ENCODE peak calls at places on chromosomes 3 and 15, in six cellular contexts. U is bronchial epithelial cell, G is GM13976, D is endothelial cell, Q is GM12878, C is A549. V is an unnamed sample.

GRCh38 chr15:79943820-79944219 is 27.2 kb downstream of the BCL2A1 start:
- DNase-seq in D (no peak), C (peak), G (peak), Q (no peak), U (peak), V (peak)

GRCh38 chr3:105715372-105715771 is 153.4 kb downstream of the CBLB start:
- DNase-seq in Q (no peak), D (no peak), C (no peak), U (peak), G (no peak), V (no peak)

GRCh38 chr3:150275946-150276345 is 132.2 kb upstream of the TSC22D2 start:
- DNase-seq in G (no peak), U (no peak), Q (no peak), D (no peak), C (no peak), V (no peak)

GRCh38 chr15:89139613-89140499 is 51.6 kb downstream of the ABHD2 start:
- DNase-seq in C (no peak), Q (no peak), D (no peak), G (no peak), U (no peak), V (no peak)

GRCh38 chr3:123449092-123449985 is 449 bp upstream of the ADCY5 start:
- DNase-seq in D (peak), C (peak), Q (no peak), U (no peak), G (peak), V (peak)

GRCh38 chr15:53910852-53911251 is 67.4 kb upstream of the UNC13C start:
- DNase-seq in Q (no peak), U (no peak), G (no peak), C (no peak), D (no peak), V (no peak)

GRCh38 chr3:178236555-178237277 is 299.5 kb upstream of the KCNMB2 start:
- DNase-seq in Q (no peak), U (peak), G (no peak), D (no peak), C (no peak), V (no peak)

GRCh38 chr3:120780977-120781376 is 38.4 kb downstream of the GTF2E1 start:
- DNase-seq in Q (peak), D (no peak), G (peak), C (peak), U (peak), V (peak)

GRCh38 chr3:138418556-138419206 is 15.7 kb upstream of the ESYT3 start:
- DNase-seq in U (no peak), C (no peak), G (no peak), D (no peak), Q (no peak), V (no peak)

GRCh38 chr3:149936812-149937230 is 33.9 kb downstream of the PFN2 start:
- DNase-seq in G (peak), C (peak), U (peak), D (peak), Q (peak), V (peak)

GRCh38 chr15:99165956-99166689 is 61.2 kb downstream of the SYNM start:
- DNase-seq in C (no peak), U (no peak), G (no peak), Q (no peak), D (no peak), V (no peak)

GRCh38 chr3:66142079-66142478 is 78.7 kb upstream of the SLC25A26 start:
- DNase-seq in Q (no peak), G (no peak), C (no peak), D (no peak), U (no peak), V (no peak)

GRCh38 chr15:78992416-78993256 is 47.8 kb upstream of the CTSH start:
- DNase-seq in Q (no peak), C (no peak), U (no peak), G (no peak), D (no peak), V (no peak)

GRCh38 chr3:31695280-31696008 is 162.7 kb downstream of the STT3B start:
- DNase-seq in C (no peak), U (no peak), G (no peak), Q (no peak), D (peak), V (peak)

GRCh38 chr3:50610992-50611463 is 546 bp downstream of the CISH start:
- DNase-seq in G (no peak), C (no peak), D (no peak), Q (no peak), U (no peak), V (no peak)

GRCh38 chr3:50612234-50612972 is 829 bp upstream of the CISH start:
- DNase-seq in G (no peak), D (no peak), Q (no peak), C (no peak), U (no peak), V (no peak)

GRCh38 chr3:50610181-50610971 is 1.2 kb downstream of the CISH start:
- DNase-seq in Q (no peak), D (no peak), C (no peak), U (no peak), G (no peak), V (no peak)

GRCh38 chr3:50612973-50613851 is 1.6 kb upstream of the CISH start:
- DNase-seq in Q (no peak), C (no peak), D (no peak), G (no peak), U (no peak), V (no peak)

GRCh38 chr3:50611464-50612233 is at the start of gene CISH:
- DNase-seq in Q (no peak), D (peak), C (peak), U (peak), G (peak), V (peak)
- TF ChIP-seq CTCF in Q (peak), D (peak), C (peak), U (peak), G (no peak), V (peak)

DNA sequence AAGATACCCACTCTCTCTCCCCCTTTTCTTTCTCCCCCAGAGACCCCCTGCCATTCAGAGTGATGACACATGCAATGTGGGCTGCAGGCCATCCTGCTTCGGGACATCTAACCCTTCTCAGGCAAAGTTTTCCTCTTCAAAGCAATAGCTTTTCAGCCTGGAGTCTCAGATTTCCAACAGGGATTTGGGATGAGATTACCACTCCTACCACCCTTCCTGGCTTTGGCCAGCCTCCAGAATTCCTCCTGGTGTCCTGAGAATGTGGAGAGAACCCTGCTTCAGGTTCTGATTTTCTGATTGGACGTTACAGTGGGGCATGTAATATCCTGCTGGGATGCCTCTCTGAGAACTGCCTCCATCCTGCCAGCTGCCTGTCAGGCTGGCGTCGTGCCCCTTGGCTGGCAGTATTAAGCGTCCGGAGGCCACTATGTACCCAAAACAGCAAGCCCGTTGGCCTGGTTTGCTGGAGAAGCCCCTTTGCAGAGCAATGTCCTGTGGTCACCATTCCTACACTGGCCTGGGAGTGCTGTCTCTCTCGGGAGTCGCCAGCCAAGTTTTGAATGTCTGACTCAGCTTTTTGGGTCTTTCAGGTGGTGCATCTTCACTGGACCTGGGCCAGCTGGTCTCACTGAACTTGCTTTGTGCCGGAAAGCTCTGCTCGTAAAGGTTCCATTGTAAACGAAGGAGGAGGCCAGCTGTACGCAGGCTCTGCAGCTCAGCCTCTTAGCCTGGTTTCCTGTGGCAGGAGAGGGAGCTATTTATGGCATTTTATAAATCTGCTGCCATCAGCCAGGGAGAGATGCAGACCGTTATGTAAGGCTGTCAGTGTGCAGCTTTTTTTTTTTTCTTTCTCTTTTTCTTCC is 19.2 kb upstream of the TRAK1 start:
- DNase-seq in U (peak), C (peak), G (no peak), Q (no peak), D (no peak), V (no peak)
- TF ChIP-seq CTCF in U (no peak), C (no peak), G (no peak), Q (no peak), D (no peak), V (no peak)

DNA sequence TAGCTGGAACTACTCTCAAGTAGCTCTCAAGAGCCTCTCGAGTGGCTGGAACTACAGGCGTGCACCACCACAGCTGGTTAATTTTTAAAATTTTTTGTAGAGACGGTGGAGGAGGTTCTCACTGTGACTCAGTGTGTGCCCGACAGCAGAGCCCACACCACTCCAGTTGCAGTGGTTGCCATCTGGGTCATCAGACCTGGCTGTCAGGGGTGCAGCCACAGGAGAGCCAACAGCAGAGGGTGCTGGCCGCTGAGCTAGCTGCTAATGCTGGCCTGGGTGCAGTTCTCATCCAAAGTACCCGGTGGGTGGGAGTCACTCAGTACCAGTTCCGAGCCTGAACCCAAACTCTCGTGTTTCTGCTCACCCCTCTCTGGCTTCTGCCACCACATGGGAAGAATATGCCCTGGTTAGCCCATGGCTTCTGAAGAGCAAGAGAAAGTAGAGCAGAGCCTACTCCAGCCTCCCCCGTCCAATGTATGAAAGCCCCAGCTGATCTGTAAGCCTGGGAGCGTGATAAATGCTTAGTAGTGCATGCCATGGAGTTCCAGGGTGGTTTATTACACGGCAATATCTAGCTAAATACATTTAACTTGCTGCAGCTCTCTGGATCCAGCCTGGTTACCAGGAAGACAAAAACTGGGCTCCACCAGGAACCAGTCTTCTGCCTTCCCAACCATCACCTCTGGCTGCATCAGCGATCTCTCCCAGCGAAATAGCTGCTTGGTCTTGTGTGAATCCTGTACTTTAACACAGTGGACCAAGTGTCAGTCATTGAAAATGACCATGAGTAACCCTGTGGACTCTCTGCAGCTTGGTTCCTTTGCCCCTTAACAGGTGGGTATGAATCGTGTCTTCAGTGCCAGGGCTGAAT is 17.1 kb downstream of the UMPS start:
- DNase-seq in G (no peak), U (no peak), D (no peak), C (no peak), Q (no peak), V (no peak)
- TF ChIP-seq CTCF in G (no peak), U (no peak), D (no peak), C (no peak), Q (no peak), V (no peak)

GRCh38 chr3:4782095-4782494 is 197.1 kb upstream of the BHLHE40 start:
- DNase-seq in G (no peak), D (no peak), U (no peak), Q (no peak), C (no peak), V (no peak)

GRCh38 chr3:4791358-4791757 is 187.9 kb upstream of the BHLHE40 start:
- DNase-seq in Q (no peak), U (no peak), G (no peak), D (no peak), C (no peak), V (no peak)

GRCh38 chr3:4786431-4786830 is 192.8 kb upstream of the BHLHE40 start:
- DNase-seq in Q (no peak), C (no peak), D (no peak), G (no peak), U (peak), V (no peak)

GRCh38 chr3:4780545-4780957 is 198.7 kb upstream of the BHLHE40 start:
- DNase-seq in Q (no peak), G (no peak), D (no peak), C (no peak), U (no peak), V (no peak)

DNA sequence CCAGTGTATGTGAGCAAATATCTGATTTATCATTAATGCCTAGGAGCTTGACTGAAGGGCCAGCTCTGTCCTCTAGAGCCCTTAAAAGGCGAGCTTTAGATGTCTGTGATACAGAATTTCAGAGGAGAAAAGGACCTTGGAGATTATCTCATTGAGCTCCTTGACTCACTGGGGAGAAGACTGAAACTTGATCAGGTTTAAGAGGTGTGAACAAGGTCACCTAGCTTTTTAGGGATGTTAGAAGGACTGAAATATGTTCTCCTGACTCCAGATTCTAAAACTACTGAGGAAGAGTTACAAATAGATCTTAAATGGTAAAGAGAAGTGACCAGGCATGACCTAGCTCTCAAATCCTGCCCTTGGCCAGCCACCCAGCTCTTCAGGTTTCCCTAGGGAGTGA is 193.7 kb upstream of the BHLHE40 start:
- DNase-seq in Q (no peak), G (no peak), U (no peak), D (no peak), C (no peak), V (no peak)
- TF ChIP-seq CTCF in Q (no peak), G (no peak), U (no peak), D (no peak), C (no peak), V (no peak)

DNA sequence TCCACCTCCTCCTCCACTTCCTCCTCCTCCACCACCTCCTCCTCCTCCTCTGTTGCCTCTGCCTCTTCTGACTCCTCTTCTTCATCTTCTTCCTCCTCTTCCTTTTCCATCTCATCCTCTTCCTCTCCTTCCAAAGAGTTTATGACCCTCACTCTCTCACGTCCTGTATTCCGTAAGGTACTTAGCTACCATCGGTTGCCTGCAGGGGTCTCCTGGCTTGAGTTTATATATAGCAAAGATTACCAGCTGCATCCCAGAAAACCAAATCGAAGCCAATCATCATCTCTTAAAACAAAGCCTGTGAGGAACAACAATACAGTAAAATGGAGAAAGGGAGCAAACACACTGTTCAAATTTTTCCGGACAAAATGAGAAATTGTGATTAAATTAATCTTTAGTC is 317.4 kb downstream of the C3orf38 start:
- DNase-seq in Q (no peak), C (no peak), U (no peak), G (no peak), D (no peak), V (no peak)
- TF ChIP-seq CTCF in Q (no peak), C (no peak), U (no peak), G (no peak), D (no peak), V (no peak)

GRCh38 chr15:40844543-40844981 is 714 bp downstream of the SPINT1 start:
- DNase-seq in C (no peak), D (peak), Q (no peak), U (no peak), G (peak), V (peak)
- TF ChIP-seq CTCF in C (no peak), D (no peak), Q (no peak), U (no peak), G (no peak), V (no peak)

GRCh38 chr3:33058780-33059179 is 38.2 kb downstream of the GLB1 start:
- DNase-seq in G (no peak), C (no peak), U (no peak), Q (no peak), D (no peak), V (no peak)
- TF ChIP-seq CTCF in G (no peak), C (no peak), U (no peak), Q (no peak), D (no peak), V (no peak)